ENCODE peak calls at places on chromosomes 2 and 18, in six cellular contexts. One of them, this sample, is unnamed.
A peak's percentile ranks its signal among the peaks of the same experiment; 100 is the strongest.

GRCh38 chr2:151670346-151670745 is 63.9 kb downstream of the NEB start:
- ATAC-seq in K562: peak; percentile 32
- ATAC-seq in body of pancreas: no peak
- ATAC-seq in A549: no peak
- ATAC-seq in left lung: no peak
- ATAC-seq in gastrocnemius medialis: no peak
- ATAC-seq in this sample: no peak

GRCh38 chr2:239865059-239865639 is 160.0 kb downstream of the NDUFA10 start:
- ATAC-seq in K562: no peak
- ATAC-seq in body of pancreas: no peak
- ATAC-seq in A549: peak; percentile 22
- ATAC-seq in left lung: no peak
- ATAC-seq in gastrocnemius medialis: no peak
- ATAC-seq in this sample: no peak

GRCh38 chr2:232236200-232236599 is 142.4 kb upstream of the ALPP start:
- ATAC-seq in K562: no peak
- ATAC-seq in body of pancreas: peak; percentile 89
- ATAC-seq in A549: no peak
- ATAC-seq in left lung: no peak
- ATAC-seq in gastrocnemius medialis: no peak
- ATAC-seq in this sample: no peak

GRCh38 chr18:26286008-26286407 is 59.8 kb downstream of the TAF4B start:
- ATAC-seq in K562: no peak
- ATAC-seq in body of pancreas: no peak
- ATAC-seq in A549: no peak
- ATAC-seq in left lung: no peak
- ATAC-seq in gastrocnemius medialis: no peak
- ATAC-seq in this sample: no peak

GRCh38 chr2:200791905-200792304 is 19.8 kb upstream of the BZW1 start:
- ATAC-seq in K562: no peak
- ATAC-seq in body of pancreas: no peak
- ATAC-seq in A549: no peak
- ATAC-seq in left lung: no peak
- ATAC-seq in gastrocnemius medialis: no peak
- ATAC-seq in this sample: no peak

GRCh38 chr2:57920342-57920939 is 126.2 kb upstream of the VRK2 start:
- ATAC-seq in K562: no peak
- ATAC-seq in body of pancreas: no peak
- ATAC-seq in A549: no peak
- ATAC-seq in left lung: no peak
- ATAC-seq in gastrocnemius medialis: no peak
- ATAC-seq in this sample: no peak

GRCh38 chr2:170505631-170506270 is 209.4 kb upstream of the SP5 start:
- ATAC-seq in K562: no peak
- ATAC-seq in body of pancreas: no peak
- ATAC-seq in A549: no peak
- ATAC-seq in left lung: peak; percentile 22
- ATAC-seq in gastrocnemius medialis: no peak
- ATAC-seq in this sample: peak; percentile 71

GRCh38 chr2:86336350-86337234 is 834 bp downstream of the REEP1 start:
- ATAC-seq in K562: no peak
- ATAC-seq in body of pancreas: peak; percentile 10
- ATAC-seq in A549: peak; percentile 3
- ATAC-seq in left lung: peak; percentile 10
- ATAC-seq in gastrocnemius medialis: peak; percentile 27
- ATAC-seq in this sample: no peak

GRCh38 chr18:7657050-7657449 is 89.9 kb downstream of the PTPRM start:
- ATAC-seq in K562: no peak
- ATAC-seq in body of pancreas: no peak
- ATAC-seq in A549: no peak
- ATAC-seq in left lung: no peak
- ATAC-seq in gastrocnemius medialis: peak; percentile 58
- ATAC-seq in this sample: no peak

GRCh38 chr18:48136051-48136543 is 205.6 kb upstream of the SMAD2 start:
- ATAC-seq in K562: no peak
- ATAC-seq in body of pancreas: no peak
- ATAC-seq in A549: no peak
- ATAC-seq in left lung: peak; percentile 3
- ATAC-seq in gastrocnemius medialis: peak; percentile 8
- ATAC-seq in this sample: peak; percentile 38

GRCh38 chr18:74375999-74376398 is 60.4 kb downstream of the C18orf63 start:
- ATAC-seq in K562: no peak
- ATAC-seq in body of pancreas: no peak
- ATAC-seq in A549: peak; percentile 77
- ATAC-seq in left lung: peak; percentile 12
- ATAC-seq in gastrocnemius medialis: peak; percentile 52
- ATAC-seq in this sample: peak; percentile 40

GRCh38 chr18:9696701-9697100 is 11.4 kb upstream of the RAB31 start:
- ATAC-seq in K562: no peak
- ATAC-seq in body of pancreas: no peak
- ATAC-seq in A549: no peak
- ATAC-seq in left lung: no peak
- ATAC-seq in gastrocnemius medialis: no peak
- ATAC-seq in this sample: no peak

GRCh38 chr2:27097341-27097740 is 10.8 kb downstream of the KHK start:
- ATAC-seq in K562: no peak
- ATAC-seq in body of pancreas: no peak
- ATAC-seq in A549: no peak
- ATAC-seq in left lung: no peak
- ATAC-seq in gastrocnemius medialis: no peak
- ATAC-seq in this sample: no peak

GRCh38 chr2:100262043-100262442 is 60.3 kb downstream of the LONRF2 start:
- ATAC-seq in K562: no peak
- ATAC-seq in body of pancreas: no peak
- ATAC-seq in A549: no peak
- ATAC-seq in left lung: peak; percentile 52
- ATAC-seq in gastrocnemius medialis: no peak
- ATAC-seq in this sample: no peak

GRCh38 chr2:134136702-134137101 is 117.2 kb upstream of the MGAT5 start:
- ATAC-seq in K562: no peak
- ATAC-seq in body of pancreas: peak; percentile 17
- ATAC-seq in A549: no peak
- ATAC-seq in left lung: peak; percentile 6
- ATAC-seq in gastrocnemius medialis: no peak
- ATAC-seq in this sample: no peak

GRCh38 chr2:84301717-84302116 is 157.4 kb downstream of the SUCLG1 start:
- ATAC-seq in K562: no peak
- ATAC-seq in body of pancreas: no peak
- ATAC-seq in A549: no peak
- ATAC-seq in left lung: no peak
- ATAC-seq in gastrocnemius medialis: no peak
- ATAC-seq in this sample: no peak

GRCh38 chr2:157271590-157272203 is 14.2 kb downstream of the GALNT5 start:
- ATAC-seq in K562: peak; percentile 2
- ATAC-seq in body of pancreas: no peak
- ATAC-seq in A549: no peak
- ATAC-seq in left lung: no peak
- ATAC-seq in gastrocnemius medialis: no peak
- ATAC-seq in this sample: no peak

GRCh38 chr2:195532628-195533271 is 124.3 kb upstream of the SLC39A10 start:
- ATAC-seq in K562: peak; percentile 59
- ATAC-seq in body of pancreas: no peak
- ATAC-seq in A549: no peak
- ATAC-seq in left lung: peak; percentile 75
- ATAC-seq in gastrocnemius medialis: no peak
- ATAC-seq in this sample: no peak

GRCh38 chr2:216372761-216373291 is 543 bp upstream of the MARCHF4 start:
- ATAC-seq in K562: no peak
- ATAC-seq in body of pancreas: no peak
- ATAC-seq in A549: peak; percentile 57
- ATAC-seq in left lung: no peak
- ATAC-seq in gastrocnemius medialis: no peak
- ATAC-seq in this sample: no peak

GRCh38 chr18:37163119-37163518 is 334.2 kb downstream of the KIAA1328 start:
- ATAC-seq in K562: no peak
- ATAC-seq in body of pancreas: no peak
- ATAC-seq in A549: no peak
- ATAC-seq in left lung: no peak
- ATAC-seq in gastrocnemius medialis: no peak
- ATAC-seq in this sample: no peak

DNA sequence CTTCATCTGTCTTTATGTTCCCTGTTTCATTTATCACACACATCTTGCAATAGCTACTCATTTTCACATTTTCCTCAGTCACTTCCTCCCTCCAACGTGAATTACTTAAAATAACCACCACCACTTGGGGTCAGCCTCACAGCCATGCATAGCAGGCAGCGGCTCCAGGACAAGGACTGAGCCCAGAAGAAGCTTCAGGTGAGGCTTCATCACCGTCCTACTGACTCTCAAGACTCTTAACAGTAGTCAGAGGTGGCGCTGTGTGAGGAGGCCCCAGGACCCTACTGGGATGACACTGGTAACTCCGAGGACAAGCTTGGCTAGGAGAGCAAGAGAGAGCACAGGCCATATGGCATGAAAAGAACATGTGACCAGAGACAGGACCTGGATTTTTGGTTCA is 15.5 kb upstream of the ST8SIA5 start:
- ATAC-seq in K562: peak; percentile 67
- ATAC-seq in body of pancreas: no peak
- ATAC-seq in A549: no peak
- ATAC-seq in left lung: no peak
- ATAC-seq in gastrocnemius medialis: no peak
- ATAC-seq in this sample: no peak
- TF ChIP-seq CTCF in K562: no peak
- TF ChIP-seq CTCF in body of pancreas: no peak
- TF ChIP-seq CTCF in A549: no peak
- TF ChIP-seq CTCF in left lung: no peak
- TF ChIP-seq CTCF in gastrocnemius medialis: no peak
- TF ChIP-seq CTCF in this sample: no peak

GRCh38 chr2:236167297-236168109 is 683 bp downstream of the GBX2 start:
- ATAC-seq in K562: peak; percentile 72
- ATAC-seq in body of pancreas: peak; percentile 33
- ATAC-seq in A549: peak; percentile 69
- ATAC-seq in left lung: peak; percentile 12
- ATAC-seq in gastrocnemius medialis: peak; percentile 13
- ATAC-seq in this sample: no peak
- TF ChIP-seq CTCF in K562: peak; percentile 70
- TF ChIP-seq CTCF in body of pancreas: no peak
- TF ChIP-seq CTCF in A549: peak; percentile 33
- TF ChIP-seq CTCF in left lung: no peak
- TF ChIP-seq CTCF in gastrocnemius medialis: no peak
- TF ChIP-seq CTCF in this sample: no peak

DNA sequence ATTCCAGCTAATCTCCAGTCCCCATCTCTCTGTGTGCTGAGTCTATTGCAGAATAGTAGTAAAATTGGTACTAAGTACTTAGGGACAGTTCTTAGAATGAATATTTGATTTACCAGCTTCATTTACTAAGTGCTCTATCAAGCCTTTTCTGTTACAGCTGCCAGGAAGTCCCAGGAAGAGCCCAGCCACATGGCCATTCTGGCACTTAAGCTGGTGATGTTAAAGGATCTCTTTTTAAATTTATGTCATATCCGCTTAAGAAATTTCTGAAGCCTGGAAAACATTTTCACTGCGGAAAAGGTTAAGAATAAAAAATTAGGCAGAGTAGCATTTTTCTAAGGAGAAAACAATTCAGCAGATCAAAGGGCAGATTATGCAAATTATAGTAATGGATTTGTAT is 260.7 kb downstream of the SH3BP4 start:
- ATAC-seq in K562: no peak
- ATAC-seq in body of pancreas: no peak
- ATAC-seq in A549: no peak
- ATAC-seq in left lung: no peak
- ATAC-seq in gastrocnemius medialis: no peak
- ATAC-seq in this sample: no peak
- TF ChIP-seq CTCF in K562: no peak
- TF ChIP-seq CTCF in body of pancreas: no peak
- TF ChIP-seq CTCF in A549: no peak
- TF ChIP-seq CTCF in left lung: no peak
- TF ChIP-seq CTCF in gastrocnemius medialis: no peak
- TF ChIP-seq CTCF in this sample: no peak

GRCh38 chr2:65319674-65320041 is 92.0 kb downstream of the ACTR2 start:
- ATAC-seq in K562: no peak
- ATAC-seq in body of pancreas: no peak
- ATAC-seq in A549: peak; percentile 66
- ATAC-seq in left lung: no peak
- ATAC-seq in gastrocnemius medialis: no peak
- ATAC-seq in this sample: no peak

GRCh38 chr2:65319080-65319673 is 91.5 kb downstream of the ACTR2 start:
- ATAC-seq in K562: no peak
- ATAC-seq in body of pancreas: no peak
- ATAC-seq in A549: no peak
- ATAC-seq in left lung: no peak
- ATAC-seq in gastrocnemius medialis: no peak
- ATAC-seq in this sample: no peak

GRCh38 chr2:65317841-65318240 is 90.2 kb downstream of the ACTR2 start:
- ATAC-seq in K562: no peak
- ATAC-seq in body of pancreas: no peak
- ATAC-seq in A549: no peak
- ATAC-seq in left lung: no peak
- ATAC-seq in gastrocnemius medialis: no peak
- ATAC-seq in this sample: no peak

GRCh38 chr2:65316072-65316471 is 88.4 kb downstream of the ACTR2 start:
- ATAC-seq in K562: no peak
- ATAC-seq in body of pancreas: peak; percentile 48
- ATAC-seq in A549: no peak
- ATAC-seq in left lung: peak; percentile 67
- ATAC-seq in gastrocnemius medialis: peak; percentile 38
- ATAC-seq in this sample: peak; percentile 79

DNA sequence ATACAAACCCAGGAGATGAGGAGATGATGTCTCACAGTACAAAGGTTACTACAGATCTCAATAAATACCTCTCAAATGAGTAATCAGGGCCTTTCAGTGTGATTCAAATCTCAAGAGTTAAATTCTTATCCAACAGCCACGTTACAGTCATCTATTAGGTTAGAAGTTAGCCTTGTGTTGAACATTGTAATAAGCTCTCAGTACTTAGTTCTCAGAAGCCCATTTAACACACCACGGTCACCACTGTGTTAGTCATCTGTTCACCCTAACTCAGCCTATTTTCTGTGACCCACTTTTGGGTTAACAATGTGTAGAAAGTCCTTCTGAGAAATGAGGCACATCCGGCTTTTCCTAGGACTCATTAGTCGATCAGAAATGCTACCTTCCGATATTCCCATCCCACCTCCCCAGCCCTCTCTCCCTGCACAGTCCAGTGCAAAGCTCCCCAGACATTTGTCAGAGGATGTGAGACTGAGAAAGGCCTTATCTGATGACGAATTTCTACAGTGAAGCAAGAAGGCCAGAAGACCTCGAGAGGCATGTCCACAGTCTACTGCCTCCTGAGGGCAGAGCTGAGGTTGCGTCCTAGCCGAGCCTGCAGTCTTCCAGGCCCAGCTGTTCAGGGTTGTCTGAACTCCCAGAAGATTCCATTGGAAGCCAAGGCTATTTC is 92.5 kb downstream of the ACTR2 start:
- ATAC-seq in K562: peak; percentile 93
- ATAC-seq in body of pancreas: peak; percentile 46
- ATAC-seq in A549: peak; percentile 96
- ATAC-seq in left lung: peak; percentile 70
- ATAC-seq in gastrocnemius medialis: peak; percentile 45
- ATAC-seq in this sample: peak; percentile 69
- TF ChIP-seq CTCF in K562: peak; percentile 53
- TF ChIP-seq CTCF in body of pancreas: no peak
- TF ChIP-seq CTCF in A549: peak; percentile 52
- TF ChIP-seq CTCF in left lung: no peak
- TF ChIP-seq CTCF in gastrocnemius medialis: peak; percentile 16
- TF ChIP-seq CTCF in this sample: no peak